ENCODE peak calls at places on chromosome 19, in ten cellular contexts. Y is stimulated activated CD4-positive, alpha-beta T cell treated with anti-CD3 and anti-CD28 coated beads, Interleukin-15, amount 100 ng/mL, for 24 hours; L is HS-5; S is heart right ventricle; X is hypothalamus; A is naive thymus-derived CD8-positive, alpha-beta T cell; U is AG04450; T is head of caudate nucleus; B is activated naive CD8-positive, alpha-beta T cell treated with anti-CD3 and anti-CD28 coated beads, Interleukin-2, amount 50 U/mL, for 24 hours; Q is brain microvascular endothelial cell. D is an unnamed sample.
A peak's percentile ranks its signal among the peaks of the same experiment; 100 is the strongest.

GRCh38 chr19:40337594-40337993 is 10.6 kb downstream of the C19orf47 start:
- DNase-seq in Y (no peak), L (no peak), S (no peak), X (no peak), A (no peak), U (no peak), T (no peak), B (no peak), Q (no peak), D (no peak)

GRCh38 chr19:5913739-5914357 is at the start of gene CAPS:
- DNase-seq in Y (no peak), L (no peak), S (no peak), X (peak; percentile 60), A (no peak), U (no peak), T (no peak), B (no peak), Q (no peak), D (peak; percentile 70)

GRCh38 chr19:2723345-2723715 is 2.2 kb upstream of the DIRAS1 start:
- DNase-seq in Y (no peak), L (no peak), S (no peak), X (no peak), A (no peak), U (no peak), T (no peak), B (no peak), Q (no peak), D (peak; percentile 37)

GRCh38 chr19:31378404-31378803 is 29.2 kb upstream of the TSHZ3 start:
- DNase-seq in Y (no peak), L (peak; percentile 87), S (peak; percentile 47), X (no peak), A (no peak), U (peak; percentile 84), T (no peak), B (no peak), Q (peak; percentile 84), D (peak; percentile 56)

GRCh38 chr19:49564616-49565045 is 15.7 kb downstream of the NOSIP start:
- DNase-seq in Y (peak; percentile 58), L (no peak), S (no peak), X (no peak), A (no peak), U (no peak), T (no peak), B (no peak), Q (no peak), D (no peak)

GRCh38 chr19:39913682-39914333 is 20.6 kb downstream of the FCGBP start:
- DNase-seq in Y (no peak), L (no peak), S (no peak), X (no peak), A (no peak), U (no peak), T (no peak), B (no peak), Q (no peak), D (no peak)

GRCh38 chr19:3932931-3933810 is at the start of gene NMRK2:
- DNase-seq in Y (peak; percentile 29), L (no peak), S (peak; percentile 54), X (no peak), A (no peak), U (no peak), T (no peak), B (peak; percentile 14), Q (no peak), D (peak; percentile 76)

GRCh38 chr19:10677796-10678195 is 23.4 kb upstream of the QTRT1 start:
- DNase-seq in Y (no peak), L (no peak), S (no peak), X (no peak), A (no peak), U (no peak), T (no peak), B (no peak), Q (no peak), D (no peak)

GRCh38 chr19:32688315-32688714 is 3.3 kb upstream of the NUDT19 start:
- DNase-seq in Y (no peak), L (no peak), S (no peak), X (no peak), A (no peak), U (no peak), T (no peak), B (no peak), Q (no peak), D (peak; percentile 48)

GRCh38 chr19:17910776-17911360 is 21.9 kb upstream of the CCDC124 start:
- DNase-seq in Y (no peak), L (no peak), S (no peak), X (no peak), A (no peak), U (no peak), T (no peak), B (no peak), Q (no peak), D (no peak)

GRCh38 chr19:50669319-50670101 is 20.3 kb downstream of the C19orf81 start:
- DNase-seq in Y (peak; percentile 56), L (no peak), S (no peak), X (peak; percentile 10), A (peak; percentile 46), U (no peak), T (peak; percentile 20), B (peak; percentile 64), Q (no peak), D (no peak)

GRCh38 chr19:10756791-10757190 is 38.9 kb downstream of the DNM2 start:
- DNase-seq in Y (no peak), L (no peak), S (no peak), X (no peak), A (no peak), U (no peak), T (no peak), B (no peak), Q (no peak), D (no peak)

GRCh38 chr19:11464333-11465265 is 16.2 kb downstream of the ELAVL3 start:
- DNase-seq in Y (no peak), L (peak; percentile 6), S (no peak), X (no peak), A (no peak), U (no peak), T (no peak), B (no peak), Q (no peak), D (no peak)

GRCh38 chr19:51259348-51260245 is 8.7 kb downstream of the SIGLECL1 start:
- DNase-seq in Y (peak; percentile 65), L (no peak), S (peak; percentile 15), X (peak; percentile 6), A (no peak), U (no peak), T (no peak), B (peak; percentile 34), Q (peak; percentile 37), D (no peak)

D was measured in Right ventricle myocardium superior.